ENCODE peak calls at places on chromosome 12, in five cellular contexts. H, B, O, W and I are unnamed samples.

GRCh38 chr12:57591567-57592325 is 754 bp downstream of the PIP4K2C start:
- DNase-seq in H (no peak), W (peak; percentile 14), O (no peak), B (peak; percentile 17), I (no peak)

GRCh38 chr12:24045816-24046257 is 96.4 kb upstream of the SOX5 start:
- DNase-seq in W (peak; percentile 8), H (no peak), B (peak; percentile 86), O (peak; percentile 27), I (no peak)

GRCh38 chr12:126582231-126582630 is 1517.0 kb downstream of the AACS start:
- DNase-seq in B (peak; percentile 33), W (peak; percentile 17), O (no peak), H (no peak), I (no peak)

GRCh38 chr12:6620885-6621274 is 13.7 kb upstream of the CHD4 start:
- DNase-seq in W (no peak), B (no peak), O (no peak), H (no peak), I (no peak)

GRCh38 chr12:111788178-111788654 is 21.5 kb downstream of the ALDH2 start:
- DNase-seq in O (peak; percentile 59), B (peak; percentile 86), W (no peak), H (peak; percentile 28), I (no peak)

GRCh38 chr12:31227401-31227981 is 98.5 kb downstream of the SINHCAF start:
- DNase-seq in O (no peak), B (no peak), H (no peak), W (no peak), I (no peak)

GRCh38 chr12:129771238-129771637 is 132.6 kb downstream of the TMEM132D start:
- DNase-seq in H (no peak), O (no peak), W (no peak), B (no peak), I (no peak)

GRCh38 chr12:124422570-124423523 is 128.0 kb downstream of the RFLNA start:
- DNase-seq in W (peak; percentile 73), O (peak; percentile 90), H (peak; percentile 95), B (peak; percentile 97), I (no peak)

GRCh38 chr12:102954143-102954542 is 3.3 kb upstream of the ASCL1 start:
- DNase-seq in W (no peak), O (no peak), H (no peak), B (no peak), I (no peak)

GRCh38 chr12:8636581-8636980 is 23.9 kb upstream of the AICDA start:
- DNase-seq in H (no peak), B (no peak), O (no peak), W (no peak), I (no peak)

GRCh38 chr12:124021025-124021406 is 48.0 kb downstream of the ZNF664 start:
- DNase-seq in O (no peak), B (no peak), W (no peak), H (no peak), I (no peak)

GRCh38 chr12:111297703-111298426 is 71.0 kb downstream of the PHETA1 start:
- DNase-seq in B (no peak), H (no peak), O (no peak), W (no peak), I (no peak)

GRCh38 chr12:89980236-89980635 is 271.6 kb upstream of the ATP2B1 start:
- DNase-seq in H (no peak), B (peak; percentile 79), O (no peak), W (peak; percentile 24), I (no peak)

GRCh38 chr12:110689002-110689600 is at the start of gene HVCN1:
- DNase-seq in W (peak; percentile 4), H (peak; percentile 73), B (no peak), O (no peak), I (peak; percentile 50)

GRCh38 chr12:57718641-57719528 is 19.7 kb downstream of the AGAP2 start:
- DNase-seq in O (no peak), B (no peak), W (no peak), H (no peak), I (no peak)

GRCh38 chr12:3088251-3088650 is 11.1 kb downstream of the TSPAN9 start:
- DNase-seq in H (no peak), O (no peak), B (no peak), W (no peak), I (no peak)

GRCh38 chr12:1080520-1081223 is 89.6 kb downstream of the ERC1 start:
- DNase-seq in W (no peak), O (no peak), B (no peak), H (no peak), I (no peak)

GRCh38 chr12:96402061-96402460 is 1.8 kb upstream of the CDK17 start:
- DNase-seq in H (no peak), O (no peak), W (no peak), B (no peak), I (no peak)

GRCh38 chr12:102675672-102676071 is 195.3 kb upstream of the IGF1 start:
- DNase-seq in W (no peak), B (no peak), O (no peak), H (no peak), I (no peak)

GRCh38 chr12:991350-992278 is 591 bp downstream of the ERC1 start:
- DNase-seq in B (peak; percentile 36), H (no peak), O (no peak), W (peak; percentile 29), I (peak; percentile 73)

GRCh38 chr12:121137512-121137911 is 4.8 kb downstream of the P2RX7 start:
- DNase-seq in W (no peak), H (no peak), O (no peak), B (no peak), I (no peak)

GRCh38 chr12:120514002-120514401 is 15.0 kb downstream of the COQ5 start:
- DNase-seq in H (no peak), W (no peak), O (no peak), B (no peak), I (no peak)

GRCh38 chr12:22626429-22626828 is 1.5 kb downstream of the ETNK1 start:
- DNase-seq in B (peak; percentile 29), H (no peak), O (no peak), W (peak; percentile 16), I (no peak)

GRCh38 chr12:89469361-89469760 is 55.2 kb downstream of the GALNT4 start:
- DNase-seq in B (peak; percentile 66), W (peak; percentile 46), O (no peak), H (no peak), I (no peak)

GRCh38 chr12:107396991-107397390 is 288.6 kb upstream of the PWP1 start:
- DNase-seq in O (no peak), B (no peak), W (peak; percentile 67), H (no peak), I (no peak)

GRCh38 chr12:116406529-116406928 is 129.0 kb upstream of the MED13L start:
- DNase-seq in W (peak; percentile 66), B (peak; percentile 91), O (peak; percentile 68), H (peak; percentile 92), I (no peak)
- TF ChIP-seq CTCF in W (peak; percentile 40), B (no peak), O (no peak), H (peak; percentile 48), I (no peak)

GRCh38 chr12:94849411-94849976 is 154.0 kb downstream of the NDUFA12 start:
- DNase-seq in B (no peak), W (no peak), O (no peak), H (no peak), I (no peak)
- TF ChIP-seq CTCF in B (no peak), W (no peak), O (no peak), H (no peak), I (no peak)

DNA sequence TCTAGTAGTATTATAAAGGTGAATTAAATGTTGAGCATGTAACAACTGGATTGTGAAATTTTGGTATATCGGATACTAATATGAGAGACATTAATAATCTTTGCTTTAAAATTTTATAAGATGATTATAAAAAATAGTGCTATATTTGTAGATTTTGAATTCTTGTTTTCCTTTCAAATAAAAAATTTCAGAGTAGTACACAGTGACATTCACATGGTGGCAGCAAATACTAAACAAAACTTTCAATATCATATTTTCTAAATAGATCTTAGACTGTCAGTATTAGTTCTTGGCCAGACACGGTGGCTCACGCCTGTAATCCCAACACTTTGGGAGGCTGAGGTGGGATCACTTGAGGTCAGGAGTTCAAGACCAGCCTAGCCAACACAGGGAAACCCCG is 166.0 kb downstream of the NAV3 start:
- DNase-seq in O (no peak), W (no peak), H (no peak), B (no peak), I (no peak)
- TF ChIP-seq CTCF in O (no peak), W (no peak), H (no peak), B (no peak), I (no peak)

DNA sequence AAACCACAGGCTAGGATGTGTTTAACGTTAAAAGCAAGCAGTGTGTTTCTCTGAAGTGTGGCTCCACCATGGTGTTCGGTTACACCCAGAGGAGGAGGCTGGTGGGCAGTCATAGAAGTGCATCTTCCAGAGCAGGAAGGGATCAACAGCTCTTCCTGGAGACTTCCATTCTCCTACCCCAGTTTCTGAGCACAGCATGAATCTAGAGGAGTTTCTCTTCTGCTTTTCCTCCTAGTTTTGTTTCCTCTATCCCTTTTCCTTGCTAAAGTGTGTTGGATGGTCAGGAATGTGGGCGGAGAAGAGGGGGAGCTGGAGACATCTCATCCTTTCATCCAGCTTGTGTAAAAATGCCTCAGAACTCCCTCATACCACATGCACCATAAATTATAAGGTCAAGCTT is 3.8 kb upstream of the CKAP4 start:
- DNase-seq in B (peak; percentile 25), O (no peak), H (no peak), W (no peak), I (no peak)
- TF ChIP-seq CTCF in B (no peak), O (no peak), H (no peak), W (no peak), I (no peak)

DNA sequence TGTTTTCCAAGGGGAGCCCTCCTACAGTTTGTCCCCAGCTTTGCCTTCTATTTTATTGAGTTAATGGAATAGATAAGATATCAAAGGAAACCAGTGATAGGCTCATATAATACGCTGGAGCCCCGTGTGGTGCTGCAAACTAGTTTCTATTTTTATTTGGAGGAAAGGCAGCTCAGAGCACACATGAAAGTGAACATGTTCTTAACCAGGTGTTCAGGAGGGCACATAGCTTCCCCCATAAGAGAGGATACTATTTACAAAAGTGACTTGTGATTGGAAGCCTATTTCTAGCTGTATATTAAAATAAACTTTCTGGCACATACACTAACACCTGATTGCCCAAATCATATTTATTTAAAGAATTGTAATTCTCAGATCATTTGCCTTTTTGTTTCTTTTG is 251.7 kb downstream of the PDZRN4 start:
- DNase-seq in B (no peak), W (no peak), H (no peak), O (no peak), I (no peak)
- TF ChIP-seq CTCF in B (no peak), W (no peak), H (no peak), O (no peak), I (no peak)

GRCh38 chr12:49331360-49332222 is 5.4 kb downstream of the C1QL4 start:
- DNase-seq in H (peak; percentile 57), B (peak; percentile 86), O (no peak), W (peak; percentile 54), I (peak; percentile 50)
- TF ChIP-seq CTCF in H (peak; percentile 84), B (peak; percentile 89), O (peak; percentile 85), W (peak; percentile 86), I (peak; percentile 79)

DNA sequence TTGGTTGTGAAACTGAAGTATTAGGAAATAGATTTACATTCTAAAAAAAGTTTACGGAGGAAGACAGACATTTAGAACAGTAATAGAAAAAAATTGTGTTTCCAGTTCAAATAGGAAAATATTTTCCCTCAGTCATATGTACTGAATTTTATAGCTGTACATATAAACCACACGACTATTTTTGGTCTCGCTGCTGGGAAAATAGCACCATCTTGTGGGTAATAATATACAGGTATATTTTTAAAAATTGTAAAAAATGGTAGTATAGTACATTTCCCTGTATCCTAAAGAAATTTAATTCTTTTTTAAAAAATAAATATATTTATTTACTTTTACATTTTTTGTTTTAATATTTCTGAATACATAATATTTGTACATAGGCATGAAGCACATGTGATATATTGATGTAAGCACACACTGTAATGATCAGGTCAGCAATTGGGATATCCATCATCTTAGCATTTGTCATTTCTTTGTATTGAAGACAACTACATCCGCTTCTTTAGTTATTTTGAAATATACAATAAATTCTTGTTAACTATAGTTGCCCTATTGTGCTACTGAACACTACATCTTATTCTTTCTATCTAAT is 168.6 kb downstream of the ALX1 start:
- DNase-seq in W (no peak), O (no peak), B (peak; percentile 45), H (no peak), I (no peak)
- TF ChIP-seq CTCF in W (peak; percentile 74), O (peak; percentile 39), B (peak; percentile 44), H (no peak), I (peak; percentile 70)